ENCODE peak calls at places on chromosomes 1 and 21, in nine cellular contexts. F is colonic mucosa, T is SJSA1, C is mammary epithelial cell, G is tibial nerve, R is pancreas, J is transverse colon, X is GM23338, L is neuronal stem cell. Z is an unnamed sample.

GRCh38 chr1:176639136-176639535 is 176.2 kb downstream of the PAPPA2 start:
- DNase-seq in G (no peak), R (no peak), C (no peak), L (no peak), J (no peak), F (no peak), T (no peak), X (peak; percentile 38), Z (no peak)

GRCh38 chr1:240475832-240476231 is 136.1 kb downstream of the GREM2 start:
- DNase-seq in G (no peak), F (no peak), T (no peak), R (no peak), L (no peak), X (no peak), C (no peak), J (no peak), Z (no peak)

GRCh38 chr1:41385398-41386189 is 24.4 kb downstream of the FOXO6 start:
- DNase-seq in C (no peak), L (no peak), R (no peak), T (no peak), G (no peak), J (no peak), X (no peak), F (no peak), Z (no peak)

GRCh38 chr1:15345711-15346355 is 63.9 kb upstream of the EFHD2 start:
- DNase-seq in F (peak; percentile 68), G (no peak), J (peak; percentile 67), R (no peak), X (no peak), C (no peak), T (no peak), L (no peak), Z (peak; percentile 64)

GRCh38 chr1:115138973-115139372 is 49.7 kb upstream of the TSPAN2 start:
- DNase-seq in J (peak; percentile 83), X (peak; percentile 95), R (peak; percentile 85), C (peak; percentile 83), T (peak; percentile 88), L (peak; percentile 81), G (peak; percentile 88), F (peak; percentile 81), Z (peak; percentile 79)

GRCh38 chr1:4655674-4656532 is 1.5 kb downstream of the AJAP1 start:
- DNase-seq in J (peak; percentile 18), R (peak; percentile 45), L (peak; percentile 70), X (no peak), F (no peak), C (peak; percentile 50), T (no peak), G (peak; percentile 30), Z (peak; percentile 66)

GRCh38 chr1:171743014-171743870 is 1.4 kb upstream of the VAMP4 start:
- DNase-seq in F (peak; percentile 30), C (peak; percentile 81), L (no peak), X (no peak), T (no peak), J (peak; percentile 37), R (no peak), G (peak; percentile 34), Z (peak; percentile 88)

GRCh38 chr21:43270800-43271261 is 102.0 kb downstream of the CRYAA start:
- DNase-seq in G (no peak), C (no peak), L (no peak), T (no peak), X (no peak), J (no peak), F (no peak), R (peak; percentile 18), Z (no peak)

GRCh38 chr1:43796111-43796581 is 88.8 kb downstream of the ST3GAL3 start:
- DNase-seq in R (no peak), X (no peak), T (no peak), F (no peak), L (no peak), J (no peak), C (peak; percentile 27), G (no peak), Z (no peak)

GRCh38 chr1:30613188-30613587 is 110.2 kb downstream of the MATN1 start:
- DNase-seq in T (no peak), J (no peak), C (peak; percentile 68), F (no peak), G (no peak), L (no peak), X (no peak), R (no peak), Z (peak; percentile 91)

DNA sequence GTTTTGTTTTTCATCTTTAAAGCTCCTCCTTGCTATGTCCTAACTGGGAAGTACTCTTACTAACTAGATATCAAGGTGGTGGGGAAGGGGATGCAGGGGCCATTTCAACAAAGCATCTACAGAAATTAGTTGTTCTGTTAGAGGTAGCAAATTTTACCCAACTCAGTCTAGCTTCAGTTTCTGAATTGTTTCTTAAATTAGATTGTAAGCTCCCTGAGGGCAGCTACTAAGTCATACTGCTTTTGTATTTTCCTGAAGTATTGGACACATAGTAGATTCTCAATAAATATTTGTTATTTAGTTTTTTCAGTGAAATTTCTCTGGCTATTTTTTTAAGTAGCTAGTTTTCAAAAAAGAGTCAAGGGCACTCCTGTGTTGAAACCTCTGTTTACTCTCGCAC is 1.8 kb downstream of the UBAP2L start:
- DNase-seq in G (no peak), C (no peak), L (no peak), R (no peak), X (no peak), J (no peak), F (no peak), T (no peak), Z (no peak)
- H3K27ac ChIP-seq in G (no peak overlapping the region), C (no peak overlapping the region), L (no peak overlapping the region), R (no peak overlapping the region), X (peak overlapping the region; percentile 90), J (peak overlapping the region; percentile 98), F (no peak overlapping the region), T (peak overlapping the region; percentile 87), Z (no peak overlapping the region)

GRCh38 chr1:160645386-160646063 is 1.3 kb downstream of the SLAMF1 start:
- DNase-seq in C (no peak), X (no peak), G (no peak), T (no peak), F (no peak), J (no peak), L (no peak), R (no peak), Z (no peak)
- H3K27me3 ChIP-seq in C (no peaks in the 10 kb centered on the region), X (no peaks in the 10 kb centered on the region), G (no peaks in the 10 kb centered on the region), T (peaks cover 7% of the 10 kb centered on the region), F (no peaks in the 10 kb centered on the region), J (no peaks in the 10 kb centered on the region), L (no peaks in the 10 kb centered on the region), R (no peaks in the 10 kb centered on the region), Z (peaks cover 7% of the 10 kb centered on the region)

DNA sequence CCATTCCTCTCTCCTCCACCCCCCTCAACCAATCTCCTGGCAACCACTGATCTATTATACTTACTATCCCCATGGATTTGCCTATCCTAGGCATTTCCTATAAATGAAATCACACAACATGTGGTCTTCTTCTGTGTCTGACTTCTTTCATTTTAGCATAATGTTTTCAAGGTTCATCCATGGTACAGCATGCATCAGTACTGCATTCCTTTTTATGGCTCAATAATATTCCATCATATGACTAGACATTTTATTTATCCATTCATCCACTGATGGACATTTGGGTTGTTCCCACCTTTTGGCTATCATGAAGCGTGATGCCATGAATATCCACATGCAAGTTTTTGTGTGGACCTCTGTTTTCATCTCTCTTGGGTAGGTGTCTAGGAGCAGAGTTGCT is 104.5 kb downstream of the HLCS start:
- DNase-seq in L (no peak), C (no peak), J (no peak), X (no peak), R (no peak), G (no peak), F (no peak), T (no peak), Z (no peak)
- H3K4me1 ChIP-seq in L (peaks cover 5% of the 10 kb centered on the region), C (peaks cover 20% of the 10 kb centered on the region), J (peaks cover 5% of the 10 kb centered on the region), X (peaks cover 4% of the 10 kb centered on the region), R (peaks cover 3% of the 10 kb centered on the region), G (no peaks in the 10 kb centered on the region), F (no peaks in the 10 kb centered on the region), T (peaks cover 40% of the 10 kb centered on the region), Z (peaks cover 15% of the 10 kb centered on the region)

DNA sequence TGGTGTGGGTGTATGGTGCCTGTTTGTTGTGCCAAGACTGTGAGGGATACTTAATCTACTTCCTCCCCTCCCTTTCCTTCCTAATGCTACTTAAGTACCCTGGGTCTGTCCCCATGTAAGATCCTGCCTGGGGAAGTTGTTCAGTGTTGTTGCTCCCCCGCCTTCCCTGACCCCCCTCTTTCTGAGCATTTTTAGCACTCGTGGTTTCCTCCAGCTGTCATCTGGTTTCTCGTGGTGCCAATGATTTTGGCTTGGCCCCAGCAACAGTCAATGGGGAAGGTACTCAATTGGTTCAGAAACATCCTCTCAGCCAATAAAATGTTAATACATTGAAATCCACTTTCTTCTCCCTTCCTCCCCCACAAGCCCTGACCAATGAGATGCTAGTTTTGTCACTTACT is 8.0 kb upstream of the B4GALT3 start:
- DNase-seq in L (no peak), T (no peak), C (no peak), X (no peak), G (peak; percentile 80), R (no peak), J (peak; percentile 83), F (peak; percentile 66), Z (no peak)
- H3K27ac ChIP-seq in L (no peak overlapping the region), T (no peak overlapping the region), C (no peak overlapping the region), X (no peak overlapping the region), G (peak overlapping the region; percentile 62), R (no peak overlapping the region), J (peak overlapping the region; percentile 70), F (peak overlapping the region; percentile 79), Z (no peak overlapping the region)

DNA sequence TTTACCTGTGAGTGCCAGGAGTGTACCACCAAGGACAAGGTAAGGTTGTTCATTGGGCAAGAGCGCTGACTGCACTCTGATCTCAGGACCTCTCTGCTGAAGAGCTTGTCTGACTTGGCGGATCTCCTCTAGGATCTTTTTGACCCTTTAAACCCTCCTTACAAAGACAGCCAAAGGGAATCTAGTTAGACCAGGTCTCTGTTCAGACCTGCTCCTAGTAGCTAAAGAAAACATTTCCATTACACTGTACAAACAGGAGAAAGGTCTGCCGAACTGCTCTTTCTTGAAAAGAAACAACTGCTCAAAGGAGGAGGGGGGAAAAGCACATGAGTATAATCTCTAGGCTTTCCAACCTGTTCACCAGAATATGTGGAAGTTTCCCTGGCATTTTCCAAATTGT is 49.3 kb downstream of the SMYD2 start:
- DNase-seq in T (no peak), F (no peak), R (no peak), G (no peak), C (no peak), L (no peak), J (no peak), X (no peak), Z (peak; percentile 76)
- H3K27me3 ChIP-seq in T (no peaks in the 10 kb centered on the region), F (no peaks in the 10 kb centered on the region), R (no peaks in the 10 kb centered on the region), G (no peaks in the 10 kb centered on the region), C (no peaks in the 10 kb centered on the region), L (no peaks in the 10 kb centered on the region), J (no peaks in the 10 kb centered on the region), X (no peaks in the 10 kb centered on the region), Z (no peaks in the 10 kb centered on the region)

DNA sequence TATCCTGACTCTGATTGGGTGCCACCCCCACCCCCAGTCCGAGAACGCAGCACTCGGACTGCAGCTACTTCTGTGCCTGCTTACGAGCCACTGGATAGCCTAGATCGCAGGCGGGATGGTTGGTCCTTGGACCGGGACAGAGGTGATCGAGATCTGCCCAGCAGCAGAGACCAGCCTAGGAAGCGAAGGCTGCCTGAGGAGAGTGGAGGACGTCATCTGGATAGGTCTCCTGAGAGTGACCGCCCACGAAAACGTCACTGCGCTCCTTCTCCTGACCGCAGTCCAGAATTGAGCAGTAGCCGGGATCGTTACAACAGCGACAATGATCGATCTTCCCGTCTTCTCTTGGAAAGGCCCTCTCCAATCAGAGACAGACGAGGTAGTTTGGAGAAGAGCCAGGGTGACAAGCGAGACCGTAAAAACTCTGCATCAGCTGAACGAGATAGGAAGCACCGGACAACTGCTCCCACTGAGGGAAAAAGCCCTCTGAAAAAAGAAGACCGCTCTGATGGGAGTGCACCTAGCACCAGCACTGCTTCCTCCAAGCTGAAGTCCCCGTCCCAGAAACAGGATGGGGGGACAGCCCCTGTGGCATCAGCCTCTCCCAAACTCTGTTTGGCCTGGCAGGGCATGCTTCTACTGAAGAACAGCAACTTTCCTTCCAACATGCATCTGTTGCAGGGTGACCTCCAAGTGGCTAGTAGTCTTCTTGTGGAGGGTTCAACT is 2.1 kb downstream of the RBM15 start:
- DNase-seq in X (no peak), L (no peak), J (no peak), C (no peak), F (no peak), G (no peak), T (no peak), R (peak; percentile 20), Z (no peak)
- H3K4me1 ChIP-seq in X (peaks cover 57% of the 10 kb centered on the region), L (peaks cover 17% of the 10 kb centered on the region), J (peaks cover 69% of the 10 kb centered on the region), C (peaks cover 38% of the 10 kb centered on the region), F (peaks cover 19% of the 10 kb centered on the region), G (peaks cover 53% of the 10 kb centered on the region), T (peaks cover 22% of the 10 kb centered on the region), R (peaks cover 15% of the 10 kb centered on the region), Z (peaks cover 13% of the 10 kb centered on the region)